ENCODE peak calls at places on chromosome 1, in five cellular contexts. J is lower leg skin, O is right atrium auricular region, V is endodermal cell, E is AG04450. T is an unnamed sample.

GRCh38 chr1:12435639-12436344 is 182.2 kb downstream of the DHRS3 start:
- DNase-seq in J (no peak), O (no peak), V (no peak), E (no peak), T (no peak)

GRCh38 chr1:181100015-181100905 is 11.8 kb downstream of the IER5 start:
- DNase-seq in J (no peak), O (no peak), V (peak; percentile 71), E (no peak), T (no peak)

GRCh38 chr1:29391362-29391880 is 155.1 kb downstream of the PTPRU start:
- DNase-seq in J (no peak), O (peak; percentile 47), V (peak; percentile 32), E (no peak), T (no peak)

GRCh38 chr1:159798893-159799292 is 3.3 kb upstream of the FCRL6 start:
- DNase-seq in J (peak; percentile 60), O (peak; percentile 64), V (peak; percentile 90), E (peak; percentile 66), T (no peak)

GRCh38 chr1:6033986-6034749 is 11.5 kb upstream of the KCNAB2 start:
- DNase-seq in J (no peak), O (no peak), V (peak; percentile 94), E (no peak), T (no peak)

GRCh38 chr1:115323366-115324004 is 14.6 kb downstream of the NGF start:
- DNase-seq in J (no peak), O (no peak), V (no peak), E (no peak), T (no peak)

GRCh38 chr1:166114419-166114818 is 52.4 kb downstream of the FAM78B start:
- DNase-seq in J (no peak), O (no peak), V (no peak), E (no peak), T (no peak)

GRCh38 chr1:191669629-191670028 is 488.6 kb upstream of the RGS18 start:
- DNase-seq in J (no peak), O (no peak), V (no peak), E (no peak), T (no peak)

GRCh38 chr1:2594001-2594640 is 7.5 kb downstream of the PRXL2B start:
- DNase-seq in J (no peak), O (no peak), V (no peak), E (no peak), T (no peak)

GRCh38 chr1:208111646-208112200 is 132.5 kb downstream of the PLXNA2 start:
- DNase-seq in J (no peak), O (no peak), V (no peak), E (no peak), T (no peak)

GRCh38 chr1:1116701-1117468 is 996 bp upstream of the C1orf159 start:
- DNase-seq in J (no peak), O (no peak), V (no peak), E (no peak), T (no peak)

GRCh38 chr1:177255411-177255810 is 84.7 kb downstream of the BRINP2 start:
- DNase-seq in J (no peak), O (no peak), V (no peak), E (no peak), T (no peak)

GRCh38 chr1:23251812-23252211 is 34.5 kb upstream of the HTR1D start:
- DNase-seq in J (no peak), O (no peak), V (no peak), E (no peak), T (no peak)

GRCh38 chr1:30109853-30110252 is 613.5 kb downstream of the MATN1 start:
- DNase-seq in J (no peak), O (peak; percentile 71), V (no peak), E (peak; percentile 33), T (no peak)

GRCh38 chr1:55635856-55636255 is 420.7 kb upstream of the USP24 start:
- DNase-seq in J (no peak), O (no peak), V (no peak), E (no peak), T (peak; percentile 62)

GRCh38 chr1:113027449-113027848 is 45.5 kb upstream of the LRIG2 start:
- DNase-seq in J (no peak), O (no peak), V (peak; percentile 89), E (no peak), T (no peak)

GRCh38 chr1:66944330-66945274 is 19.8 kb downstream of the MIER1 start:
- DNase-seq in J (no peak), O (no peak), V (no peak), E (peak; percentile 27), T (no peak)

GRCh38 chr1:167737169-167737568 is 15.4 kb downstream of the MPZL1 start:
- DNase-seq in J (no peak), O (no peak), V (no peak), E (no peak), T (no peak)

GRCh38 chr1:212070720-212071302 is 35.3 kb downstream of the DTL start:
- DNase-seq in J (no peak), O (no peak), V (no peak), E (peak; percentile 8), T (no peak)

GRCh38 chr1:212073490-212073889 is 37.9 kb downstream of the DTL start:
- DNase-seq in J (no peak), O (no peak), V (no peak), E (no peak), T (no peak)

GRCh38 chr1:212062832-212063438 is 27.4 kb downstream of the DTL start:
- DNase-seq in J (no peak), O (no peak), V (no peak), E (peak; percentile 13), T (no peak)

GRCh38 chr1:212072047-212072446 is 36.5 kb downstream of the DTL start:
- DNase-seq in J (no peak), O (no peak), V (no peak), E (no peak), T (no peak)

GRCh38 chr1:212067790-212068189 is 32.2 kb downstream of the DTL start:
- DNase-seq in J (no peak), O (no peak), V (no peak), E (no peak), T (no peak)
- H3K4me3 ChIP-seq in J (no peak overlapping the region), O (no peak overlapping the region), V (no peak overlapping the region), E (no peak overlapping the region), T (no peak overlapping the region)

DNA sequence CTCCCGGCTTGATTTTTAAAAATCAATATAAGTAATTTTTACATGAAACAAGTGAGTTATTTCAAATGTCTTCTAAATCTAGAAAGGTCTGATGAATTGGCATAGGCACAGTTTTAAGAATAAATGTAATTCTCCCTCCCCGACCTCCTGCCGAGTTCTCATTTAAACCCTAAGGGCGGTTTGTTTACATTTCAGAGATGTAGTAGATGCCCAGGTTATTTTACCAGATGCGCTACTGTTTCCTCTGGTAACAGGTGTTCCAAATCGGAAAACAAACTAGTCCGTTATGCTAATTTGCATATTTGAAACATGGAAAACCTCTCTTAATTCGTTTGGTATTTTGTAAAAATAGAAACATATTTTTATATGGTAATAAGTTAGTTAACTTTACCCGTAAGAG is 53.8 kb upstream of the CFAP126 start:
- DNase-seq in J (no peak), O (no peak), V (no peak), E (no peak), T (no peak)
- H3K4me3 ChIP-seq in J (no peak overlapping the region), O (peak overlapping the region; percentile 35), V (peak overlapping the region; percentile 73), E (no peak overlapping the region), T (no peak overlapping the region)

DNA sequence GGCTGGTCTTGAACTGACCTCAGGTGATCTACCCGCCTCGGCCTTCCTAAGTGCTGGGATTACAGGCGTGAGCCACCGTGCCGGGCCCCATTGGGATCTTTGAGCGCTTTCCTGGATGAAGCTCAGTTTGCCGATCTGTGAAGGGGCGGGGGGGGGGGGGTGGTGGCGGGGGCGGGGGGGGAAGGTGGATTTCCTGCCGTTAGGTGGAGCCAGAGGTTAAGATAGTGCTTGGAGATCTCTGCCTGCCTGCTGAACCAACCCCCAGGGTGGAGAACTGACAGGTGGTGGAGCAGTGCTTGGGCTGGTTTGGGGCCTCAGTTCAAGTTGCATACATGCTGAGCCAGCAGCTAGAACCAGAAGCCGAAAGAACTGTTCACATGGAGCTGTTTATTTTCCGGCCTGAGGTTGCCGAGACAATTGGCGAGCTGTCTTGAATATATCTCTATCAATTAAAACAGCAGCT is 1.7 kb downstream of the TMCC2 start:
- DNase-seq in J (no peak), O (no peak), V (peak; percentile 93), E (no peak), T (no peak)
- H3K4me3 ChIP-seq in J (peak overlapping the region; percentile 21), O (peak overlapping the region; percentile 70), V (peak overlapping the region; percentile 81), E (peak overlapping the region; percentile 75), T (peak overlapping the region; percentile 60)

GRCh38 chr1:50970927-50971582 is 1.0 kb downstream of the CDKN2C start:
- DNase-seq in J (no peak), O (no peak), V (no peak), E (no peak), T (no peak)
- H3K4me3 ChIP-seq in J (peak overlapping the region; percentile 71), O (peak overlapping the region; percentile 91), V (peak overlapping the region; percentile 79), E (peak overlapping the region; percentile 85), T (peak overlapping the region; percentile 89)

GRCh38 chr1:43204394-43204793 is 32.3 kb downstream of the CFAP57 start:
- DNase-seq in J (no peak), O (no peak), V (no peak), E (no peak), T (no peak)

GRCh38 chr1:43206721-43207228 is 34.6 kb downstream of the CFAP57 start:
- DNase-seq in J (no peak), O (no peak), V (peak; percentile 95), E (peak; percentile 93), T (no peak)

GRCh38 chr1:43203859-43204258 is 31.7 kb downstream of the CFAP57 start:
- DNase-seq in J (no peak), O (no peak), V (no peak), E (no peak), T (no peak)

GRCh38 chr1:43205671-43206070 is 33.5 kb downstream of the CFAP57 start:
- DNase-seq in J (no peak), O (no peak), V (no peak), E (peak; percentile 16), T (no peak)

DNA sequence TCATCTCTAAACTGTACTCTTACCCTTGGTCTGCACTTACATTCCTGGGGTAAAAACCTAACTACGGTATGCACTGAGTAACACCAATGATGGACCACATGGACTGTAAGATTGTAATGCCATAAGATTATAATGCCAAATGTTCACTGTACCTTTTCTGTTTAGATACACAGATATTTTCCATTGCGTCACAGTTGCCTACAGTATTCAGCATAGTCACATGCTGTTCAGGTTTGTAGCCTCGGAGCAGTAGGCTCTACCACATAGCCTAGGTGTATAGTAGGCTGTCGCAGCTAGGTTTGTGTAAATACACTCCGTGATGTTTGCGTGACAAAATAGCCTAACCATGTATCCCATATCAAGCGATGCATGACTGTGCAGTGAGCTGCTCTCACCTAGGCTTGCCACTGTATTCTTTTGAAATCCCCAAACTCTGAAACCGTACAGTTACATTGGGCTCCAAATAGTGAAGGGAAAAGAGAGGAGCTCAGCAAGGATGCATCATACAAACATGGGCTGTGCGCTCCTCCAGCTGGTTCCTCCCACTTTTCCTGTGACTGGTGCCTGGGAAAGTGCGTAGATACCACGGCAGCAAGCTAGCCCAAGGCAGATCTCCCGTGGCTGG is 35.2 kb downstream of the CFAP57 start:
- DNase-seq in J (no peak), O (no peak), V (no peak), E (peak; percentile 15), T (no peak)
- H3K4me3 ChIP-seq in J (no peak overlapping the region), O (no peak overlapping the region), V (peak overlapping the region; percentile 8), E (peak overlapping the region; percentile 4), T (no peak overlapping the region)

DNA sequence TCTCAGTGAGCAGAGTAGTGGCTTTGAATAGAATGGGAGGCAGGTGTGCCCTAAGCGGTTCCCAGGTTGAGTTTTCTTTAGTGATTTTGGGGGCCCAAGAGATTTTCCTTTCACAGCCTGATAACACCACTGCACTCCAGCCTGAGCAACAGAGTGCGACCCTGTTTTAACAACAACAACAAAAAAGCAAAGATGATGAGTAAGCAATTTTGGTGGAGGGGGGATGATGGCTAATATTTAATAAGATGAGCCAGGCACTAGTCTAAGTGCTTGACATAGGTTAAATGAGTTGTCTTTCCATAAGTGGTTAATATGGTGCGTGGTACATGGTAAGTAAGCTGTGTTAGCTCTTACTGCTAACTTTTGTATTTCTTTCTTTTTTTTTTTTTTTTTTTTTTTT is 2.0 kb downstream of the RNPEP start:
- DNase-seq in J (no peak), O (no peak), V (no peak), E (no peak), T (no peak)
- H3K4me3 ChIP-seq in J (no peak overlapping the region), O (no peak overlapping the region), V (peak overlapping the region; percentile 86), E (peak overlapping the region; percentile 88), T (no peak overlapping the region)